ENCODE peak calls at places on chromosome 2, in four cellular contexts. R is neuronal stem cell, Q is fibroblast of lung, H is GM23248. I is an unnamed sample. For H3K4me1, the result is how much of the 10 kb centered on the place peaks cover.

GRCh38 chr2:191167766-191168165 is 17.0 kb upstream of the STAT4 start:
- DNase-seq in R (no peak), Q (peak), H (peak), I (no peak)

GRCh38 chr2:196331143-196331542 is 159.8 kb upstream of the STK17B start:
- DNase-seq in R (no peak), Q (peak), H (peak), I (no peak)

GRCh38 chr2:235087812-235088607 is 136.2 kb downstream of the SH3BP4 start:
- DNase-seq in R (peak), Q (peak), H (no peak), I (peak)

GRCh38 chr2:15303874-15304273 is 257.3 kb downstream of the NBAS start:
- DNase-seq in R (no peak), Q (no peak), H (no peak), I (no peak)

GRCh38 chr2:9944330-9944758 is 7.1 kb upstream of the GRHL1 start:
- DNase-seq in R (no peak), Q (no peak), H (peak), I (no peak)

GRCh38 chr2:40348665-40349064 is 103.2 kb downstream of the SLC8A1 start:
- DNase-seq in R (no peak), Q (peak), H (peak), I (no peak)

GRCh38 chr2:233439191-233439590 is 84.9 kb downstream of the DGKD start:
- DNase-seq in R (no peak), Q (peak), H (no peak), I (no peak)

GRCh38 chr2:211447545-211447944 is 891.1 kb downstream of the CPS1 start:
- DNase-seq in R (no peak), Q (no peak), H (no peak), I (no peak)

GRCh38 chr2:234245945-234246344 is 195.4 kb downstream of the SPP2 start:
- DNase-seq in R (no peak), Q (peak), H (peak), I (peak)

GRCh38 chr2:98697651-98698337 is 33.1 kb downstream of the MGAT4A start:
- DNase-seq in R (no peak), Q (no peak), H (no peak), I (no peak)

GRCh38 chr2:98698896-98699295 is 32.0 kb downstream of the MGAT4A start:
- DNase-seq in R (no peak), Q (no peak), H (no peak), I (no peak)

GRCh38 chr2:98693477-98693876 is 37.5 kb downstream of the MGAT4A start:
- DNase-seq in R (no peak), Q (no peak), H (no peak), I (no peak)

GRCh38 chr2:98692090-98692991 is 38.6 kb downstream of the MGAT4A start:
- DNase-seq in R (no peak), Q (no peak), H (no peak), I (no peak)

GRCh38 chr2:98696167-98696566 is 34.8 kb downstream of the MGAT4A start:
- DNase-seq in R (no peak), Q (no peak), H (no peak), I (no peak)
- H3K4me1 ChIP-seq in R (under half), Q (under half), H (under half), I (under half)

GRCh38 chr2:37643102-37644078 is 28.1 kb downstream of the CDC42EP3 start:
- DNase-seq in R (no peak), Q (no peak), H (no peak), I (no peak)

GRCh38 chr2:37645836-37646235 is 25.6 kb downstream of the CDC42EP3 start:
- DNase-seq in R (no peak), Q (no peak), H (no peak), I (no peak)

GRCh38 chr2:37644191-37644590 is 27.3 kb downstream of the CDC42EP3 start:
- DNase-seq in R (no peak), Q (no peak), H (no peak), I (no peak)

GRCh38 chr2:37647941-37648315 is 23.5 kb downstream of the CDC42EP3 start:
- DNase-seq in R (no peak), Q (no peak), H (no peak), I (no peak)

DNA sequence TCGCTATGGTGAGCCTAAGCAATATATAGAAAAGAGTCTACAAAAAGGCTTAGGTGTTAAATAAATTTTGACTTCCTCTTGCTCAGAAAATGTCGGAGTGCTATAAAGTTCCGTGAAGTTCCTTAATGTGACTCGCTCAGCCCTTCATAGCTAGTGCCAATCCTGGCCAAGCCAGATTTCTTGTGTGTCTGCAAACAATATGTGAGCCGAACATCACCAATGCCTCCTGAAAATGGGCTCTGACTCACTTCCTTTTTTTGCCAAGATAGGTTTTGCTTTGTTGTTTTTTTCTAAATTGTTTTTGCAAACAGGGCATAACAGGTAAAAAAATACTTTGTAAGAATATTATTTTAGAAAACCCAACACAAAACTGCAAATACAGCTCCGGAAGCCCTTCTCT is 26.1 kb downstream of the CDC42EP3 start:
- DNase-seq in R (no peak), Q (peak), H (peak), I (no peak)
- H3K4me3 ChIP-seq in R (no peak), Q (no peak), H (no peak), I (no peak)

DNA sequence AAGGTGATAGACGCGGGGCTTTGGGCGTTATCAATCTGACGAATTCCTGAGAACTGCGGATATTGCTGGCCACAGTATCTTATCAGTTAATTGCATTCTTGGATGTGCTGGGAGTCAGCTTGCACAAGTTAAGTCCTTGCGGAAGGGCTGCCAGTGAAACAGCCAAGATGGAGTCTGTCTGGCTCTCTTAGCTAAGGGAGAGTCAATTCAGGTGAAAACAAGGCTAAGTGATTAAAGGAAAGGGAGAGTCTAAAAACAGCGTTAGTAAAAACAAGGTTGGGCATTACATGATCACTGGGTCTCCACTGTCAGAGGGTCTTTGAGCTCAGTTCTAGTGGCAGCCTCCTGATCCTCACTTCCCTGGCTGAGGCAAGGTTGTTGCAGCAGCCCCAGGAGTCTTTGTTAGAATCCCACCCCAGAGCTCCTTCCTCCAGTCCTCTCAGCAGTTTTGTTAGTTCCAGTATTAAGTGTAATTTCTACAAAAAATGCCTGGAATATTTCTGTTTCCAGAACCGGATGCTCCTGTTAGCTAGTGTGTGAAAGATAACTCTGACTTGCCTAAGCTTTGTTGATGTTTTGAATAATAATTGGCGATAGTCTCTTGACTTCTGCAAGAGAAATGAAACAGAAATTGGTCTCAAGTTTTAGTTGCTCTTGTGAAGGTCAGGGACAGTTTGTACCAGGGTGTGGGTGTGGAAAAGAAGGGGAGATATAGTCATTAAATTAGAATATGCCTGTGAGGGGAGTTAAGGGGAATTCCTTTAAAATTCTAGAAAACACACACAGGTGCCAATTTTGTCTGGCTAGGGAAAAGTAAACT is 10.6 kb downstream of the CFLAR start:
- DNase-seq in R (no peak), Q (peak), H (peak), I (no peak)
- H3K27ac ChIP-seq in R (no peak), Q (peak), H (peak), I (no peak)

GRCh38 chr2:63163231-63163845 is 112.7 kb downstream of the OTX1 start:
- DNase-seq in R (no peak), Q (no peak), H (no peak), I (no peak)
- H3K4me1 ChIP-seq in R (under half), Q (under half), H (under half), I (under half)

GRCh38 chr2:30235859-30236535 is 4.7 kb downstream of the LBH start:
- DNase-seq in R (no peak), Q (no peak), H (no peak), I (no peak)

GRCh38 chr2:30233142-30233961 is 2.0 kb downstream of the LBH start:
- DNase-seq in R (no peak), Q (no peak), H (peak), I (peak)

GRCh38 chr2:30236591-30237245 is 5.4 kb downstream of the LBH start:
- DNase-seq in R (no peak), Q (no peak), H (no peak), I (no peak)

GRCh38 chr2:30234180-30234971 is 3.0 kb downstream of the LBH start:
- DNase-seq in R (no peak), Q (peak), H (peak), I (peak)

DNA sequence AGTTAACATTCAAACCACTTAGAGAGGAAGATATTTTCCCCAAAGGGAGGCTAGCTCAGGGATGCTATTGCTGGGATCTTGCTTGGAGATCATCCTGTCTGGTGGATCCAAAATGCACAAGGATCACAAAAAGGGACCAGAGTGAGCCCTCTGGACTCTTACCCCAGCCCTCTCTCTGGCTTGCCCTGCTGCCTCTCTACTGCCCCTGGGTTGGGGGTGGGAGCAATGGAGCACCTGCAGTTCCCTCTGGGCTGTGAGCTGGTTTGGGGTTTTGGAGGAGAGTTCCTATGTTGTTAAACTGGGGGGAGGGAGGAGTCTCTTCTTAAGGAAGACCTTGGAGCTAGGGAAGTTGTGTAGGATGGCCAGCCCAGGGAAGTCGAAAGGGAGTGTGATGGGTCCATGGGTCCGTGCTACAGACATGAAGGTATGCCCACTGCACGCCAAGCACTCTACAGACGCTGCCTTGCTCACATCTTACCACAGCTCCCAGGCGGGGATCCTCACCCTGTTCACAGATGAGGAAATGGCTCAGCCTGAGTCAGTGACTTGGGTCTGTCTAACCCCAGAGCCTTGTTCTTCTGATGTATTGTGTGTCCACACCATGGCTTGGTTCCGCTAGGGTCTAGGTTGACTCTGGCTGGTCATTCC is 3.8 kb downstream of the LBH start:
- DNase-seq in R (no peak), Q (peak), H (peak), I (no peak)
- H3K4me3 ChIP-seq in R (no peak), Q (peak), H (peak), I (no peak)

I was measured in SJCRH30.